ENCODE peak calls at places on chromosomes 5 and 9, in five cellular contexts. I is transverse colon, L is Peyer's patch, C is hepatocyte, W is psoas muscle. O is an unnamed sample.

GRCh38 chr5:11715797-11716196 is 188.4 kb downstream of the CTNND2 start:
- DNase-seq in I (no peak), W (no peak), L (no peak), C (no peak), O (no peak)

GRCh38 chr5:32144637-32145207 is 29.4 kb downstream of the GOLPH3 start:
- DNase-seq in I (no peak), L (no peak), C (no peak), W (no peak), O (no peak)

GRCh38 chr9:14180077-14180941 is 133.6 kb downstream of the NFIB start:
- DNase-seq in L (no peak), C (no peak), W (no peak), I (peak; percentile 35), O (no peak)

GRCh38 chr5:97229196-97229595 is 46.1 kb upstream of the RIOK2 start:
- DNase-seq in C (peak; percentile 14), W (no peak), L (no peak), I (no peak), O (no peak)

GRCh38 chr9:88528356-88528755 is 6.6 kb upstream of the NXNL2 start:
- DNase-seq in C (no peak), L (no peak), W (no peak), I (no peak), O (no peak)

GRCh38 chr5:86665984-86666760 is 48.4 kb downstream of the COX7C start:
- DNase-seq in L (peak; percentile 81), W (no peak), I (peak; percentile 34), C (no peak), O (no peak)

GRCh38 chr5:10863763-10864383 is 102.8 kb upstream of the DAP start:
- DNase-seq in L (peak; percentile 21), C (peak; percentile 48), I (peak; percentile 49), W (no peak), O (peak; percentile 29)

GRCh38 chr5:68154119-68154857 is 61.3 kb upstream of the PIK3R1 start:
- DNase-seq in I (no peak), W (no peak), C (no peak), L (no peak), O (no peak)

GRCh38 chr9:78314953-78315870 is 18.3 kb downstream of the PSAT1 start:
- DNase-seq in W (no peak), I (no peak), L (no peak), C (no peak), O (no peak)

GRCh38 chr9:94800424-94801117 is 74.1 kb downstream of the AOPEP start:
- DNase-seq in L (no peak), C (no peak), I (no peak), W (no peak), O (no peak)

GRCh38 chr5:134902071-134902801 is 2.7 kb upstream of the PCBD2 start:
- DNase-seq in C (no peak), I (no peak), L (peak; percentile 61), W (no peak), O (no peak)

GRCh38 chr9:134634190-134634589 is 7.4 kb upstream of the COL5A1 start:
- DNase-seq in I (no peak), W (peak; percentile 19), C (no peak), L (no peak), O (no peak)

GRCh38 chr5:96023518-96023917 is 61.9 kb upstream of the ELL2 start:
- DNase-seq in C (no peak), I (no peak), L (no peak), W (no peak), O (no peak)

GRCh38 chr5:36156124-36156601 is 4.3 kb downstream of the SKP2 start:
- DNase-seq in L (no peak), C (peak; percentile 36), I (no peak), W (no peak), O (peak; percentile 97)

GRCh38 chr5:40485021-40485998 is 194.4 kb upstream of the PTGER4 start:
- DNase-seq in C (peak; percentile 10), I (no peak), W (no peak), L (no peak), O (no peak)

GRCh38 chr9:8437878-8438277 is 638.3 kb upstream of the DMAC1 start:
- DNase-seq in L (no peak), C (no peak), W (no peak), I (no peak), O (peak; percentile 2)

DNA sequence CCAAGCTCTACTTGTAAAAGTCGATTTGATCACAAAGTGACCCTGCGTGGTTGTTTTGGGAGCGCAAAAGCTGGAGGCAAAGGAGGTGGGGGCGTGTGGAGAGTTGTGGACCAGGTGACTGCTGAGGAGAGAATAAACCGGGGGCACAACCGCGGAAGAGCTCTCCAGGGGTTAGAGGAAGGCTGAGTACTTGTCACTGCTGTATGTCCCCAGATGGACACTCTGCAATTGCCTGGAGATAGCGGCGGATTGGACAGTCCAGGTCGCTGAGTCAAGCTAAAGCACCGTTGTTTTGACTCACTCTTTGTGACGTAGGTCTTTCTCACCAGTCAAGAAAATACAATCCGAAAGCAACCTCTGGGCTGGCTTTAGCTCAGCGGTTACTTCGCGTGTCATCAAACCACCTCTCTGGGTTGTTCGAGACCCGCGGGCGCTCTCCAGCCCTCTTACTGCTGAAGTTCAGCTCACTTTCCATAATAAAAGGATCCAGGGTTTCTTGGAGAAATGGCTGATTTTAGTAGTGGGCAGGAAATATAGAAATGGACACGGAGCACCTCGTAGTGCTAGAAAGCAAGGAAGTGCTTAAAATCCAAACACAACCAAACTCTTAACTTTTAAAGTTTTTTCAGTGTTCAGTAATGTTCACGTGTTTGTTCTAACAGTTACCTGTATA is 25.7 kb downstream of the ZMAT2 start:
- DNase-seq in W (peak; percentile 58), L (no peak), C (peak; percentile 93), I (peak; percentile 33), O (peak; percentile 54)
- H3K4me3 ChIP-seq in W (peak overlapping the region; percentile 46), L (no peak overlapping the region), C (peak overlapping the region; percentile 37), I (no peak overlapping the region), O (peak overlapping the region; percentile 34)

GRCh38 chr9:85417674-85418073 is 324.1 kb downstream of the AGTPBP1 start:
- DNase-seq in W (no peak), I (no peak), L (no peak), C (no peak), O (no peak)
- H3K4me1 ChIP-seq in W (no peaks in the 10 kb centered on the region), I (no peaks in the 10 kb centered on the region), L (no peaks in the 10 kb centered on the region), C (no peaks in the 10 kb centered on the region), O (no peaks in the 10 kb centered on the region)

DNA sequence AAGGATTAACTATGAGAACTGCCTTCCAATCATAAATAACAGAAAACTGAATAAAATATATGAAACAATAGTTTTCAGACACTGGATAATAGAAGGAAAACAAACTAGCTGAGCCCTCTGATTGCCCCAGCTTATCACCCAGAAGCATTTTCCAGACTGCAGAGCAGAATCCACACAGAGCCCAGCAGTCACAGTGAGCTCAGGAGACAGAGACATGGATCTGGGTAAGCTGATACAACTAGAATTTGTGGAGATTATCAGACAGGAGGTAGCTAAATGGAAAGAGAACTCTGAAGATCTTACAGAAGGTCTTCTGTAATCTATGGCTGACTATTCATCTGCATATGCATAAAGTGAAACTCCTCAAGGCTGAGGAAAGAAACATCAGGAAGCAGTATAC is 128.8 kb downstream of the NR2F1-AS1 start:
- DNase-seq in L (no peak), I (no peak), W (no peak), C (no peak), O (no peak)
- H3K4me3 ChIP-seq in L (no peak overlapping the region), I (no peak overlapping the region), W (no peak overlapping the region), C (no peak overlapping the region), O (no peak overlapping the region)

DNA sequence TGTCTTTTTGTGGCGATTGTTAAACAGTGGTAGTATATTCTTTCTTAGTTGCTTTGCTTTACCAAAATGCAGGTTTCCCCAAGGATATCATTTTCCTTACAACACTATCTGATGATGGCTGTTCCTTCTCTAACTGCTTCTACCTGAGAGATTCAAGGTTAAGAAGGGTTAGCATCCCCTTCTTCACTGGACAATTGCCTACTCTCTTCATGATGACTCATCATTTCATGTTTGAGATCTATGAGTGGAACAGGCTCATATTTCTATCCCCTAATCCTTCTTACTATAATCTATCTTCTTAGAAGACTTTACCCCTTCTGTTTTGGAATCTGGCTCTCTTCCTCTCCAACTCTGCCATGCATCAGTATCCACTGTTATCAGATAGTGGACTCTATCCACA is 54.4 kb downstream of the NR3C1 start:
- DNase-seq in I (no peak), W (no peak), C (no peak), L (no peak), O (no peak)
- H3K4me1 ChIP-seq in I (peaks cover 57% of the 10 kb centered on the region), W (peaks cover 90% of the 10 kb centered on the region), C (peaks cover 19% of the 10 kb centered on the region), L (peaks cover 16% of the 10 kb centered on the region), O (peaks cover 14% of the 10 kb centered on the region)

DNA sequence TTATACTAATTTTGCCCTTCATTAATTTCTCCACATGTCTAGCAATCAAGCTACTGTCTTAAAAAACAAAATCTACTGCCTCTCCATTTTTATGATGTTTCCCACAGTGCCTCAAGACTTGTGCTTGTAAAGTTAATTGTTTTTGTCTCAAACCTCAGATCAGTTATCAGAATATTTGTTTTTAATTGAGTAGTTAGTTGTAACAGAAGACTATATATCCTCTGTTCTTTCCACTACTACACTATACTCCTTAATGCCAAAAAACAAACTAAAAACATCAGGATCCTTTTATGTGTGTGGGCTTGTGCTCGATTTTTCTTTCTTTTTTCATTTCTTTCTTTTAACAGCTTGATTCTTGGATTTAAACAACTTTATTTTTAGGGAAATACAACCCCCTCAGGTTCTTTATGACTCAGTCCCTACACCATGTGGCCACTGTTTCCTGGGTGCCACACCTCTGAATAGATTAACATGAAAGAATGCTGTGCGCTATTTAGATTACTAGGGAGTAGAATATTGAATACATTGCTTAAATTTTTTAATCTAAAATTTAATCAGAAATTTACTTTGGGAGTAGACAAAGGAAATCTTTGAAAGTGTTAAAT is 1.2 kb downstream of the ASPN start:
- DNase-seq in I (no peak), W (no peak), L (no peak), C (no peak), O (no peak)
- H3K4me3 ChIP-seq in I (no peak overlapping the region), W (peak overlapping the region; percentile 39), L (no peak overlapping the region), C (no peak overlapping the region), O (no peak overlapping the region)

GRCh38 chr9:130701059-130702022 is 7.8 kb downstream of the EXOSC2 start:
- DNase-seq in C (peak; percentile 91), L (peak; percentile 56), I (peak; percentile 85), W (peak; percentile 83), O (peak; percentile 85)
- H3K4me1 ChIP-seq in C (no peaks in the 10 kb centered on the region), L (no peaks in the 10 kb centered on the region), I (peaks cover 6% of the 10 kb centered on the region), W (no peaks in the 10 kb centered on the region), O (peaks cover 14% of the 10 kb centered on the region)

GRCh38 chr5:78907255-78907886 is 77.7 kb downstream of the ARSB start:
- DNase-seq in W (no peak), L (peak; percentile 38), I (no peak), C (peak; percentile 47), O (peak; percentile 83)
- H3K4me3 ChIP-seq in W (peak overlapping the region; percentile 44), L (no peak overlapping the region), I (no peak overlapping the region), C (no peak overlapping the region), O (peak overlapping the region; percentile 44)

GRCh38 chr9:35937227-35937626 is 20.7 kb downstream of the OR2S2 start:
- DNase-seq in I (no peak), C (no peak), L (no peak), W (no peak), O (no peak)
- H3K4me1 ChIP-seq in I (peaks cover 16% of the 10 kb centered on the region), C (peaks cover 9% of the 10 kb centered on the region), L (peaks cover 19% of the 10 kb centered on the region), W (no peaks in the 10 kb centered on the region), O (no peaks in the 10 kb centered on the region)

GRCh38 chr5:58200451-58200850 is 259.4 kb downstream of the PLK2 start:
- DNase-seq in L (no peak), I (no peak), W (no peak), C (no peak), O (no peak)
- H3K4me3 ChIP-seq in L (no peak overlapping the region), I (no peak overlapping the region), W (no peak overlapping the region), C (no peak overlapping the region), O (no peak overlapping the region)

GRCh38 chr5:116944171-116944570 is 369.5 kb upstream of the SEMA6A start:
- DNase-seq in I (peak; percentile 19), C (no peak), L (no peak), W (no peak), O (no peak)
- H3K4me1 ChIP-seq in I (no peaks in the 10 kb centered on the region), C (no peaks in the 10 kb centered on the region), L (no peaks in the 10 kb centered on the region), W (no peaks in the 10 kb centered on the region), O (peaks cover 20% of the 10 kb centered on the region)